ENCODE peak calls at places on chromosome 22, in nine cellular contexts. E is fibroblast of pulmonary artery; Q is lower leg skin; S is CD8-positive, alpha-beta T cell; A is breast epithelium; N is K562; Z is AG04449; Y is astrocyte of the cerebellum; G is tibial nerve. V is an unnamed sample.

GRCh38 chr22:40853961-40854360 is 2.5 kb downstream of the ST13 start:
- DNase-seq in E (peak), Q (no peak), S (no peak), A (no peak), N (peak), Z (no peak), Y (no peak), G (no peak), V (no peak)

GRCh38 chr22:40396882-40397281 is 26.5 kb downstream of the SGSM3 start:
- DNase-seq in E (peak), Q (no peak), S (no peak), A (peak), N (no peak), Z (peak), Y (peak), G (no peak), V (peak)

GRCh38 chr22:37526376-37526775 is 7.2 kb upstream of the CARD10 start:
- DNase-seq in E (no peak), Q (no peak), S (no peak), A (no peak), N (no peak), Z (no peak), Y (no peak), G (no peak), V (peak)

GRCh38 chr22:44625981-44626687 is 75.9 kb upstream of the PRR5 start:
- DNase-seq in E (peak), Q (peak), S (peak), A (peak), N (peak), Z (no peak), Y (peak), G (peak), V (no peak)

GRCh38 chr22:19716829-19717105 is 2.5 kb downstream of the SEPTIN5 start:
- DNase-seq in E (no peak), Q (no peak), S (no peak), A (no peak), N (no peak), Z (no peak), Y (no peak), G (no peak), V (no peak)

GRCh38 chr22:49159711-49160110 is 668.0 kb downstream of the BRD1 start:
- DNase-seq in E (no peak), Q (no peak), S (no peak), A (no peak), N (no peak), Z (no peak), Y (no peak), G (no peak), V (no peak)

GRCh38 chr22:19844423-19845368 is 10.0 kb downstream of the GNB1L start:
- DNase-seq in E (peak), Q (peak), S (no peak), A (peak), N (no peak), Z (peak), Y (no peak), G (no peak), V (no peak)

GRCh38 chr22:28034760-28035401 is 115.8 kb upstream of the PITPNB start:
- DNase-seq in E (peak), Q (peak), S (no peak), A (no peak), N (peak), Z (no peak), Y (no peak), G (peak), V (peak)

GRCh38 chr22:26619510-26619909 is 1.7 kb upstream of the CRYBB1 start:
- DNase-seq in E (no peak), Q (no peak), S (no peak), A (no peak), N (no peak), Z (no peak), Y (no peak), G (no peak), V (no peak)

GRCh38 chr22:27718186-27719032 is 83.1 kb downstream of the MN1 start:
- DNase-seq in E (peak), Q (peak), S (no peak), A (peak), N (peak), Z (peak), Y (peak), G (peak), V (peak)

GRCh38 chr22:49297871-49298721 is 529.6 kb downstream of the BRD1 start:
- DNase-seq in E (no peak), Q (no peak), S (no peak), A (peak), N (no peak), Z (no peak), Y (no peak), G (peak), V (no peak)

GRCh38 chr22:44566911-44567310 is 68.9 kb upstream of the RTL6 start:
- DNase-seq in E (no peak), Q (no peak), S (no peak), A (no peak), N (no peak), Z (no peak), Y (no peak), G (no peak), V (no peak)

GRCh38 chr22:25747245-25747944 is 5.4 kb downstream of the MYO18B start:
- DNase-seq in E (peak), Q (no peak), S (no peak), A (no peak), N (peak), Z (peak), Y (peak), G (no peak), V (peak)

GRCh38 chr22:39956932-39957664 is 3.1 kb upstream of the TMA7B start:
- DNase-seq in E (no peak), Q (no peak), S (no peak), A (no peak), N (no peak), Z (no peak), Y (no peak), G (no peak), V (no peak)

GRCh38 chr22:39068033-39068785 is 8.9 kb upstream of the APOBEC3G start:
- DNase-seq in E (no peak), Q (no peak), S (no peak), A (no peak), N (no peak), Z (no peak), Y (no peak), G (no peak), V (no peak)

GRCh38 chr22:35457729-35458546 is 58.0 kb downstream of the MCM5 start:
- DNase-seq in E (no peak), Q (no peak), S (no peak), A (no peak), N (no peak), Z (no peak), Y (no peak), G (no peak), V (no peak)

GRCh38 chr22:25766418-25766817 is 24.4 kb downstream of the MYO18B start:
- DNase-seq in E (no peak), Q (no peak), S (no peak), A (no peak), N (no peak), Z (no peak), Y (no peak), G (no peak), V (no peak)

GRCh38 chr22:43090130-43090789 is 1.1 kb upstream of the TTLL1 start:
- DNase-seq in E (peak), Q (peak), S (peak), A (peak), N (peak), Z (peak), Y (peak), G (no peak), V (peak)

GRCh38 chr22:44260216-44261035 is 52.3 kb downstream of the SHISAL1 start:
- DNase-seq in E (no peak), Q (no peak), S (no peak), A (no peak), N (no peak), Z (no peak), Y (no peak), G (no peak), V (no peak)

GRCh38 chr22:43479962-43480361 is 68.1 kb downstream of the MPPED1 start:
- DNase-seq in E (no peak), Q (no peak), S (no peak), A (no peak), N (no peak), Z (no peak), Y (no peak), G (no peak), V (no peak)

GRCh38 chr22:23370251-23370650 is 189.9 kb downstream of the BCR start:
- DNase-seq in E (no peak), Q (no peak), S (no peak), A (no peak), N (no peak), Z (no peak), Y (no peak), G (no peak), V (no peak)

GRCh38 chr22:49657275-49657973 is 170.2 kb downstream of the BRD1 start:
- DNase-seq in E (no peak), Q (peak), S (peak), A (peak), N (peak), Z (no peak), Y (no peak), G (peak), V (no peak)

GRCh38 chr22:37386441-37386840 is 40.8 kb downstream of the ELFN2 start:
- DNase-seq in E (no peak), Q (no peak), S (no peak), A (no peak), N (peak), Z (no peak), Y (no peak), G (no peak), V (no peak)

GRCh38 chr22:44202261-44202789 is 21.6 kb downstream of the PARVG start:
- DNase-seq in E (peak), Q (no peak), S (no peak), A (no peak), N (no peak), Z (peak), Y (peak), G (no peak), V (peak)

GRCh38 chr22:25970348-25970995 is 198.8 kb upstream of the SEZ6L start:
- DNase-seq in E (no peak), Q (no peak), S (no peak), A (no peak), N (no peak), Z (no peak), Y (no peak), G (no peak), V (no peak)

GRCh38 chr22:37230673-37231405 is 13.2 kb downstream of the RAC2 start:
- DNase-seq in E (no peak), Q (no peak), S (no peak), A (no peak), N (no peak), Z (no peak), Y (no peak), G (no peak), V (no peak)

GRCh38 chr22:38422615-38423511 is 32.1 kb downstream of the KCNJ4 start:
- DNase-seq in E (no peak), Q (no peak), S (no peak), A (no peak), N (peak), Z (no peak), Y (no peak), G (no peak), V (no peak)

GRCh38 chr22:38295339-38295738 is 21.9 kb downstream of the CSNK1E start:
- DNase-seq in E (no peak), Q (no peak), S (no peak), A (no peak), N (no peak), Z (no peak), Y (no peak), G (no peak), V (no peak)

GRCh38 chr22:44549701-44550100 is 51.7 kb upstream of the RTL6 start:
- DNase-seq in E (peak), Q (no peak), S (no peak), A (no peak), N (no peak), Z (no peak), Y (no peak), G (no peak), V (no peak)

GRCh38 chr22:24496234-24496633 is 1.1 kb downstream of the UPB1 start:
- DNase-seq in E (no peak), Q (no peak), S (no peak), A (no peak), N (no peak), Z (no peak), Y (no peak), G (no peak), V (no peak)

GRCh38 chr22:24495365-24495675 is 188 bp downstream of the UPB1 start:
- DNase-seq in E (no peak), Q (no peak), S (no peak), A (no peak), N (no peak), Z (no peak), Y (no peak), G (no peak), V (no peak)

GRCh38 chr22:24496661-24497060 is 1.5 kb downstream of the UPB1 start:
- DNase-seq in E (no peak), Q (no peak), S (no peak), A (no peak), N (no peak), Z (no peak), Y (no peak), G (no peak), V (no peak)

GRCh38 chr22:24494182-24494534 is 974 bp upstream of the UPB1 start:
- DNase-seq in E (no peak), Q (no peak), S (no peak), A (no peak), N (no peak), Z (no peak), Y (no peak), G (no peak), V (no peak)

GRCh38 chr22:24494535-24495364 is at the start of gene UPB1:
- DNase-seq in E (no peak), Q (no peak), S (no peak), A (no peak), N (no peak), Z (no peak), Y (no peak), G (no peak), V (no peak)
- H3K4me3 ChIP-seq in E (no peak), Q (no peak), S (no peak), A (peak), N (no peak), Z (peak), Y (peak), G (no peak), V (peak)

GRCh38 chr22:29308791-29309262 is 2.4 kb downstream of the GAS2L1 start:
- DNase-seq in E (peak), Q (no peak), S (no peak), A (no peak), N (no peak), Z (no peak), Y (peak), G (no peak), V (no peak)

GRCh38 chr22:29308148-29308790 is 1.8 kb downstream of the GAS2L1 start:
- DNase-seq in E (no peak), Q (no peak), S (no peak), A (no peak), N (no peak), Z (no peak), Y (no peak), G (no peak), V (no peak)

GRCh38 chr22:29310065-29310862 is 3.8 kb downstream of the GAS2L1 start:
- DNase-seq in E (no peak), Q (no peak), S (no peak), A (no peak), N (no peak), Z (no peak), Y (no peak), G (no peak), V (no peak)

GRCh38 chr22:29310863-29311339 is 4.5 kb downstream of the GAS2L1 start:
- DNase-seq in E (peak), Q (peak), S (no peak), A (peak), N (peak), Z (peak), Y (peak), G (peak), V (peak)

GRCh38 chr22:29309332-29310064 is 3.0 kb downstream of the GAS2L1 start:
- DNase-seq in E (no peak), Q (no peak), S (no peak), A (no peak), N (no peak), Z (no peak), Y (no peak), G (no peak), V (no peak)
- H3K4me3 ChIP-seq in E (no peak), Q (no peak), S (no peak), A (no peak), N (no peak), Z (no peak), Y (peak), G (no peak), V (no peak)

DNA sequence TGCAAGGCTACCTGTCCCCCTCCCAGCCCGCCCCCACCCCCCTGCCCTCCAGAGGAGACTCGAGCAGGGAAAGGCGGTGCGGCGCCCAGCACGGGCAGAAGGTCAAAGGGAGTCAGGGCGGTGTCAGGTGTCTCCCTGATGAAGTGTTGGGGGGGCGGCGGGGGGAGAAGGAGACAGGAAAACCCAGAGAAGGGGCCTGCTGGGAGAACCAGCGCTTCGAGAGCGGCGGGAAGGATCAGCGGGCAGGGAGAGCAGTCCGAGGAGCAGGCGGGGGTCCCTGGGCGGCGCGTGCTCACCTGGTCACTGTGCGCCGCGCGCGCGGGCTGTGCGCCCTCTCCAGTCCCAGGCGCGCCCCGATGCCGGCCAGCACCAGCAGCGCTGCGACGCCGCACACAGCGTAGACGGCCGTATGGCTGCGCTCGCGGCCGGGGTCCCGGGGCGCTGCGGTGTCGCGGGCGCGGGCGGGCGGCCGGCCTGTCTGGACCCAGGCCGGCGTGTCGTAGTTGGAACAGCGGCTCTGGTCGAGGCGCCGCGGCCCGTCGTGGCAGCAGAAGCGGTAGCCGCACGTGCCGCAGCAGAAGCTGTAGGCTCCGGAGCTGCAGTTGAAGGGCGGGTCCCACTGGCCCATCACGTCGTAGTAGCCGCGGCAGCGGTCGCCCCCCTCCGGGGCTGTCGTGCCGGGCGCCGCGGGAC is 886 bp downstream of the SHISA8 start:
- DNase-seq in E (no peak), Q (no peak), S (no peak), A (no peak), N (no peak), Z (no peak), Y (no peak), G (no peak), V (no peak)
- H3K4me3 ChIP-seq in E (no peak), Q (no peak), S (no peak), A (peak), N (no peak), Z (no peak), Y (no peak), G (no peak), V (no peak)

DNA sequence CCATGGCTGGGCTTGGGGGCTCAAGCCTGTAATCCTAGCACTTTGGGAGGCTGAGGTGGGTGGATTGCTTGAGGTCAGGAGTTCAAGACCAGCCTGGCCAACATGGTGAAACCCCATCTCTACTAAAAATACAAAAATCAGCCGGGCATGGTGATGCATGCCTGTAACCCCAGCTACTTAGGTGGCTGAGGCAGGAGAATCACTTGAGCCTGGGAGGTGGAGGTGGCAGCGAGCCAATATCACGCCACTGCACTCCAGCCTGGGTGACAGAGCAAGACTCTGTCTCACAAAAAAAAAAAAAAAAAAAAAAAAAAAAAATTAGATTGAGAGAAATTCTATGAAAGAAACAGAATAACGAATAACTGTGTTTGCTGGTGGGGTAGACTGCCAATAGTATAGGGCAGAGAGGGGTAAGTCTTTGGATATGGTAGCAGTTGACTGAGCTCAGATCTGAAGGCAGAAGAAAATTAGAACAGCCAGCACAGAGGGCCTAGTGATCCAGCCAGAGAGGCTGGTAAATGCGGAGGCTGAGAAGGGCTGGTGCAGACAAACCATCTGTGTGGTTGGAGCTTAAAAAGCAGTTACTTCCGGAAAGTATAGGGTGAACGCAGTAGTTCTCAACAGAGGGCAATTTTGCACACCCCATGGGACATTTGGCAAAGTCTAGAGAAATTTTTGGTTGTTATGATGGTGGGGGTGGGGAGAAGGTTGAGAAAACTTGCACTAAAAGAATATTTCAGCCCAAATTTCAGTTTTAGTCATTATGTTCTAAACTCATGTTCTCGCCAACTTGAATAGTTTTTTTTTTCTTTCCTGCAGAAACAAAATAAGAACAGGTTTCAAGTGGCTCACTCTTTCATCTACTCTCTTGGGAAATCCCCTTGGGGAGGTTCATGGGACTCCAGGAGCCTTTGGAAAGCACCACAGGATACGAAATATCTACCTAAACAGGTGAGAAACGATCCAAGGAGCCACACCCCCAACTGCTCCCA is 1.6 kb upstream of the HORMAD2 start:
- DNase-seq in E (no peak), Q (no peak), S (no peak), A (no peak), N (no peak), Z (no peak), Y (no peak), G (no peak), V (no peak)
- H3K4me3 ChIP-seq in E (no peak), Q (no peak), S (no peak), A (no peak), N (no peak), Z (no peak), Y (no peak), G (no peak), V (no peak)

GRCh38 chr22:30605449-30606110 is 1.4 kb upstream of the TCN2 start:
- DNase-seq in E (peak), Q (peak), S (no peak), A (no peak), N (peak), Z (no peak), Y (no peak), G (no peak), V (no peak)
- H3K4me3 ChIP-seq in E (peak), Q (no peak), S (no peak), A (peak), N (no peak), Z (no peak), Y (peak), G (peak), V (peak)

DNA sequence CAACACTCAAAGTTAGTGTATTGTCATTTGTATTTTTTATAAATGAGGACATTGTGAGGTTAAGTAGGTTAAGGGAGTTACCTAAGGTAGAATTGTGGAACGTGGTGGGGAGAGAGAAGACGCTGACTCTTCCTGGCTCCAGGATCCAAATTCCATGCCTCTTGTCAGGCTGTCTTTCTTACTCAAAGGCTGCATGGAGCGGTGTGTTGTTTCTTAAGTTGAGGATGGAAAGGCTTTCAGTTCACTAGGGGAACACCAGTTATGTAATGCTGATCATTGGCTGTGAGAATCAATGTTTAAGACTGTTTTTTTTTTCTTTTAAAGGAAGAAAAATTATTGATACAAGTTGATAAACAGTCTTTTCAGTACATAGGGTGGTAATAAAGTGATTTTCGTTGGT is 2.9 kb downstream of the UBE2L3 start:
- DNase-seq in E (no peak), Q (no peak), S (no peak), A (no peak), N (peak), Z (no peak), Y (no peak), G (no peak), V (no peak)
- H3K4me3 ChIP-seq in E (no peak), Q (no peak), S (no peak), A (no peak), N (peak), Z (no peak), Y (no peak), G (no peak), V (no peak)

V was measured in skeletal muscle cell.